ENCODE peak calls at places on chromosomes 13 and 19, in seven cellular contexts. U is A549, G is H1, C is HCT116, Z is HepG2, M is K562, I is SK-N-SH. T is an unnamed sample.

GRCh38 chr19:10404888-10405808 is 1.8 kb upstream of the CDC37 start:
- DNase-seq in C (no peak), I (peak), M (peak), Z (no peak), G (no peak), U (no peak), T (no peak)

GRCh38 chr19:55390461-55390880 is 4.7 kb downstream of the RPL28 start:
- DNase-seq in U (no peak), C (no peak), G (no peak), Z (no peak), M (no peak), I (no peak), T (no peak)

GRCh38 chr19:15869109-15869555 is 28.7 kb downstream of the CYP4F2 start:
- DNase-seq in G (no peak), M (peak), C (peak), Z (peak), U (peak), I (peak), T (peak)

GRCh38 chr19:54158812-54159351 is 639 bp downstream of the LENG1 start:
- DNase-seq in C (no peak), I (no peak), Z (no peak), G (no peak), M (no peak), U (peak), T (peak)

GRCh38 chr13:33789067-33789606 is 28.8 kb upstream of the RFC3 start:
- DNase-seq in U (no peak), G (no peak), Z (no peak), I (no peak), M (no peak), C (no peak), T (no peak)

GRCh38 chr19:17448190-17448967 is at the start of gene TMEM221:
- DNase-seq in G (no peak), C (no peak), Z (no peak), I (peak), U (peak), M (peak), T (peak)

GRCh38 chr19:34816708-34817107 is 43.7 kb upstream of the ZNF599 start:
- DNase-seq in M (no peak), U (no peak), C (no peak), Z (no peak), G (no peak), I (no peak), T (no peak)

GRCh38 chr13:60019119-60019993 is 144.4 kb downstream of the DIAPH3 start:
- DNase-seq in M (no peak), Z (peak), C (no peak), G (no peak), I (no peak), U (no peak), T (peak)

GRCh38 chr13:61810065-61810464 is 394.4 kb upstream of the PCDH20 start:
- DNase-seq in G (no peak), M (no peak), U (no peak), Z (no peak), C (no peak), I (no peak), T (peak)

GRCh38 chr13:52070929-52071523 is 46.5 kb downstream of the UTP14C start:
- DNase-seq in C (no peak), U (no peak), Z (peak), G (no peak), M (peak), I (peak), T (peak)

GRCh38 chr19:46746281-46746965 is at the start of gene STRN4:
- DNase-seq in C (no peak), M (peak), Z (no peak), G (no peak), U (peak), I (peak), T (peak)

GRCh38 chr13:113748862-113749451 is 10.1 kb upstream of the TMEM255B start:
- DNase-seq in I (no peak), M (no peak), G (no peak), Z (no peak), C (no peak), U (no peak), T (no peak)
- TF ChIP-seq MAX in I (no peak), M (no peak), G (no peak), Z (no peak), C (no peak), U (no peak), T (no peak)

DNA sequence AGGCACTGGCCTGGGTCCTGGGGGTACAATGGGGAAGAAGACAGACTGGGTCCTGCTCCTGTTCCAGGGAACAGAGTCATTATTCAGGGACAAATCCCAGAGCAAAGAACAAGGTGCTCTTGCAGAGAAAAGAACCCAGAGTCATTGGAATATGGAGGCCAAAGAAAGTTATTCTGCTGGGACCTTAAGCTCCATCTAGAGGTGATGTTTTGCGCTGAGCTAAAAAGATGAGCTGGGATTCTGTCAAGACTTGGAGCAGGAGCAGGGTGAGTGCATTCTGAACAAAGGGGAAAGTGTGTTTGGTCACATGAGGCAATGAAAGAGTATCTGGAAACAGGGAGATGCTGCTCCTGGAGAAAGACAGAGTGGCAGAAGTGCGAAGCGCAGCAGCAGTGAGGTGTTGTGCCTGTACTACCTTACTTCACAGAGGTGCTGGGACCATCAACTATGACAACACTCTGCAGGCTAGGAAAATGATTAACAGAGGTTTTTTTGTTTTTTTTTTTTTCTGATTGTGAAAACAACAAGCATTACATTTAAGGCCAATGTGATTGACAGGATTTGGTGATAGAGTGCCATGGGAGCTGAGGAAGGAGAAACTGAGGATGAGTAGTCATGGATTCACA is 95.3 kb upstream of the TNFSF11 start:
- DNase-seq in M (no peak), U (peak), G (no peak), C (peak), Z (no peak), I (peak), T (peak)
- TF ChIP-seq CTCF in M (peak), U (peak), G (no peak), C (peak), Z (no peak), I (peak), T (peak)

DNA sequence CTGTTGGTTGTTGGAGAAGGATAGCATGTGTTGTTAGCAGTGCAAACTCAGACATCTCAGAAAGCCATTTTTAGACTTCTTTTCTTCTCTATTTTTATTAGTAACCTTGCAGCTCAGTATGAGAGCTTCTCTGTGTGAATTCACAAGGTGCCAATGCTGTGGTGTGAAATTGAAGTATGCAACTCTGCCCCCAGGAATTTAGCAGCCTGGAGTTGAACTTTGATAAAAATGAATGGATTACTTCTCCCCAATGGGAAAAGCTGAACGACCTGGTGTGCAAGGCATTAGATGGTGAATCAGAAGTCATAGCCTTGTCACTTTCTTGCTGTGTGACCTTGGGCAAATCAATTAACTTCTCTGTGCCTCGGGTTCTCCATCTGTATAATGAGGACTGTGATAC is 512.3 kb upstream of the PCDH9 start:
- DNase-seq in M (no peak), U (no peak), G (no peak), I (no peak), C (no peak), Z (no peak), T (no peak)
- H3K4me3 ChIP-seq in M (no peak), U (no peak), G (no peak), I (no peak), C (no peak), Z (no peak), T (no peak)

GRCh38 chr19:41569481-41570150 is 6.3 kb upstream of the CEACAM21 start:
- DNase-seq in G (no peak), I (no peak), C (no peak), U (no peak), M (no peak), Z (no peak), T (no peak)

GRCh38 chr19:41565384-41565730 is 10.6 kb upstream of the CEACAM21 start:
- DNase-seq in C (no peak), U (no peak), I (no peak), G (no peak), M (no peak), Z (no peak), T (no peak)

GRCh38 chr19:41564515-41565383 is 11.2 kb upstream of the CEACAM21 start:
- DNase-seq in C (no peak), Z (no peak), M (no peak), U (no peak), I (peak), G (no peak), T (no peak)

DNA sequence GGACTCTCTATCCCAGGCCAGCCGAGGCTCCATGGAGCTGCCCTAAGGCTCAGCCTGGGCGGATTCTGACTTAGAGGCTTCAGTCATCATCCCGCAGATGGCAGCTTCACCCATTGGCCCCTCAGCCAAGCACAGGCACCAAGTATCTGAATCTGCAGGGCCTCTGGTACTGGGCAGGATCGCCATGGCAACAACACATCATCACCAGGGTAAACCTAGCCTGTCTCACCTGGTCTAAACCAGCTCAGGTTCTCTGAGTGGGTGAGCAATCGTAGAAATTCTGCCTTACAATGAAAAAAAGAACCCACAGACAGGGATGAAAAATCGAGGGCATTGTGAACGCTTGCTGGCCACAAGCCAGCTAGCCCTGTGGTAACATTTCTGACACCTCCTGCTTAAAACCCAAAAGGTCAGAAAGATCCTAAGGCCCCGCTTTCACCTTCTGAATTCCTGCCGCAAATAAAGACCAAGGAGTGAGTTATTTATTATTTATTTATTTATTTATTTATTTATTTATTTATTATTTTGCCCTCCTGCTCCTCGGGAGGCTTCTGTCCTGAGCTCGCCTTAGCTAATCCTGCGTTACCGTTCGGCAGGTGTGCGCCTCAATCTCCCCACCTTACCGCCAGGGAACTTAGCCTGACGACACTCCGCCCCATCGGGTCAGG is 12.0 kb upstream of the CEACAM21 start:
- DNase-seq in Z (no peak), M (no peak), G (no peak), U (no peak), I (no peak), C (no peak), T (no peak)
- TF ChIP-seq MAX in Z (no peak), M (no peak), G (no peak), U (no peak), I (no peak), C (no peak), T (no peak)

DNA sequence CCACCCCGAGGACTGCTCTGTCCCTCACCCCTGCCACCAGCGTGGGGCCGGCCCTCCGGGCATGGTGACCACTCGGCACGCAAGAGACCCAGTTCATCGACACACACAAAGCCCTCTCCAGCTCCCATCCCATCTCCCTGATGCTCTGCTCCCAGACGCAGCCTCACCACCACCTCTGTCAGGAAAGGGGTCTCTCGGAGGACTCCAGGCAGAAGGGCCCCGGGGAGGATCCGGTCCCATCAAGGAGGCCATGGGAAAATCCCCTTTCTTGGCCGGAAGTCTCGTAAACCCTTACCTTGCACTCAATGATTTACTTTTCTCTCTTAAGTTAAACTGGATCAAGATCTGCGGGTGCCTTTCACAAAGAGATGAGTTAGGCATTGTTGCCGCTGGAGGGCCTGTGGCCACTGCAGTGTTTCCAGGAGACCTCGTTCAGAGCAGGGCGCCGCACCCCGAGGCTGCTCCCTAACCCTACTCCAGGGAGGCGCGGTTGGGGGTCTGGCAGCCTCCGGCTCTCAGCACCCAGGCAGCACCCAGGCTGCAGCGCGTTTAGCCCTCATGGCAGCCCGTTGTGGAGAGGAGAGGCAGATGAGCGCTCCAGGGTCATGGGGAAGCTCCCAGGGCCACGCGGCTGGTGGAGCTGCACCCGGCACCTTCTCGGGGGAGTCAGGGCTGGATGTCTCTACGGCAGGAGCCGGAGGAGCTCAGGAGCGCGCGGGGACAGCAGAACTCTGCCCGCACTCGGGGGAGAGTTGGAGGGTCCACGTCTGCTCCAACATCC is 31.0 kb downstream of the C2CD4C start:
- DNase-seq in M (no peak), I (peak), G (no peak), U (no peak), C (no peak), Z (no peak), T (no peak)
- TF ChIP-seq CTCF in M (peak), I (no peak), G (no peak), U (no peak), C (no peak), Z (no peak), T (no peak)

DNA sequence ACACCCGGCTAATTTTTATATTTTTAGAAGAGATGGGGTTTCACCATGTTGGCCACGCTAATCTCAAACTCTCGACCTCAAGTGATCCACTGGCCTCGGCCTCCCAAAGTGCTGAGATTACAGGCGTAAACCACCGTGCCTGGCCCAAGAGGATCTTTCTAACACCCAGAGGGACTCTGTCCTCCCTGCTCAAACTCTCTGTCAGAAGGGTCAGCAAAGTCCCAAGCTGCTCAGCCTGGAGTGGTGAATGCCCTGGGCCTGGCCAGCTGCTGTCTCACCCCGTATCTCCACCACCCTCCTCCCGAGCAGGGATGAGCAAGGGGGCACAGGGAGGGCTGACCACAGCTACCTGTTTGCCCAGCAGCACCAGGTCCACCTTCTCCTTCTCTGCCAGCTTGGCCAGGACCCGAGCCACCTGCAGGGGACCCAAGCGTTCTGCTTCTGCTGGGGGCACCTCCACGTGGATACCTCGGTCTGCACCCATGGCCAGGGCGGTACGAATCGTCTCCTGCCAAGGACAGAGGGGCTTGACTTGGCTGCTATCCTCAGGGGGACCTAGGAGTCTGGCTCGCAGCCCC is 10.9 kb upstream of the VSIG10L start:
- DNase-seq in M (no peak), I (no peak), Z (no peak), G (no peak), U (no peak), C (no peak), T (no peak)
- H3K4me3 ChIP-seq in M (no peak), I (no peak), Z (peak), G (no peak), U (no peak), C (no peak), T (no peak)

GRCh38 chr13:27619711-27620376 is 485 bp downstream of the LNX2 start:
- DNase-seq in U (peak), M (no peak), G (no peak), Z (peak), C (no peak), I (peak), T (peak)
- TF ChIP-seq MAX in U (no peak), M (no peak), G (no peak), Z (no peak), C (no peak), I (no peak), T (no peak)

DNA sequence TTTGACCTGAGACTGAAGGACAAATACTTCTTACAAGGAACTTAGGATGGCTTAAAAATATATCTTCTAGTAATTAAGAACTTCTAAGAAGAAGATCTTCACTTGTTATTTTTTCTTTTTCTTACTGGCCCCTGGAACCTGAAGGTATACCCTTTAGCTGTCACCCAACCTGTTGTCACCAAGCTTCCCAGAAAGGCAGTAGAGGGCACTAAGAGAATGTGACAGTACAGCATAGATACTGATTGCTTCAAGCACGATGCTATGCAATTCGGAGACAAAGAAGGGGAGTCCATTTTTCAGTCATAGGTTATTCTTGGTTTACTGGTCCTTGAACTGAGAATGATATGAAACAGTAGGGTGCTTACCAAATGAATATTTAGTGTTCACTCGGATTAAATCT is 208.3 kb upstream of the PCDH9 start:
- DNase-seq in C (no peak), Z (no peak), G (no peak), U (no peak), I (peak), M (no peak), T (peak)
- TF ChIP-seq CTCF in C (no peak), Z (peak), G (no peak), U (no peak), I (peak), M (peak), T (peak)

DNA sequence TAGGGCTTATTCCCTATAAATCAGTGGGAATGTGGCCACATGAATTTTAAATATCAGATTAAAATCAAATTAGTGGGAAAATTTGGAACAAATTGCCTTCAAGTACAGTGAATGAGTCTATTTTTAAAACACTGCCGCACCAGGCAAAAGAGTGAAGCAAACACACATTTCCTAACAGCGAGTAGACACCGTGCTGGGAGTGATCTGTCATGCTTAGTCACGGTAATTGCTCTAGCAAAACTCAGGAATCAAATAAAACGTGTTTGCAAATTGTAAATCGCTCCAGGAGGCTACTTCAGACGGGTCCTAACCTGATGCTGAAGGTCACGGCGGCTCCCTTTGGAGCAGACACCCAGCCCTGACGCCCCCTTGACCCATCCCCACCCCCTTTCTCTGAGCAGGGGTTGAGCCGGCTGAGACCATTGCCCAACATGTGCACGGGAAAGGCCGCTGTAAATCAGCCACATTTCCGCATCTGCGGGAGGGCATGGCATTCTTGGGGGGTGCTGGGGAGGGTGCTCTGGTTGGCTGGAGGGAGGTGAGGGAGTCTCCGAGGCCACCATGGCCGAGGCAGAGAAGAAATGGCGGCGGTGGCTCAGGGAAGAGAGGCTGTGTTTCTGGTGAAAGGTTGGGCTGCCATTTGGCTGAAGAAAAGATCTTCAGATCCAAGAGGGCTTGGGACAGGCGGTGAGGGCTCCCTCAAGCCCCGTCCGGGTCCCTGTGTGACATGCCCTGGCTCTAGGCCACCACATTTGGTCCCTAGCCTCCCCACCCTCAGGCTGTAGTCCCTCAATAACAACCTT is 8.9 kb downstream of the CEBPA start:
- DNase-seq in U (peak), Z (peak), C (no peak), I (no peak), G (no peak), M (peak), T (peak)
- H3K4me3 ChIP-seq in U (no peak), Z (peak), C (no peak), I (no peak), G (no peak), M (no peak), T (peak)

T was measured in NB4.